ENCODE peak calls at places on chromosomes 7 and 10, in five cellular contexts. One of them, this sample, is unnamed.
A peak's percentile ranks its signal among the peaks of the same experiment; 100 is the strongest.

GRCh38 chr10:24485299-24485698 is 238.4 kb downstream of the ARHGAP21 start:
- DNase-seq in AG04450: no peak
- DNase-seq in PC-3: no peak
- DNase-seq in MCF 10A: no peak
- DNase-seq in natural killer cell: no peak
- DNase-seq in this sample: no peak

GRCh38 chr10:116664631-116665030 is 43.9 kb downstream of the PNLIPRP2 start:
- DNase-seq in MCF 10A: no peak
- DNase-seq in AG04450: no peak
- DNase-seq in natural killer cell: no peak
- DNase-seq in PC-3: no peak
- DNase-seq in this sample: no peak

GRCh38 chr10:126197036-126197543 is 191.2 kb downstream of the ADAM12 start:
- DNase-seq in MCF 10A: no peak
- DNase-seq in PC-3: no peak
- DNase-seq in AG04450: no peak
- DNase-seq in natural killer cell: no peak
- DNase-seq in this sample: no peak

GRCh38 chr7:73701357-73701995 is 18.0 kb downstream of the STX1A start:
- DNase-seq in AG04450: no peak
- DNase-seq in PC-3: peak; percentile 52
- DNase-seq in MCF 10A: peak; percentile 44
- DNase-seq in natural killer cell: no peak
- DNase-seq in this sample: peak; percentile 71

GRCh38 chr10:10792681-10793080 is 225.0 kb upstream of the CELF2 start:
- DNase-seq in natural killer cell: no peak
- DNase-seq in PC-3: peak; percentile 58
- DNase-seq in MCF 10A: peak; percentile 70
- DNase-seq in AG04450: peak; percentile 69
- DNase-seq in this sample: no peak

GRCh38 chr7:138882249-138882648 is 84.3 kb upstream of the ATP6V0A4 start:
- DNase-seq in natural killer cell: no peak
- DNase-seq in AG04450: no peak
- DNase-seq in MCF 10A: no peak
- DNase-seq in PC-3: no peak
- DNase-seq in this sample: no peak

GRCh38 chr7:3991771-3992231 is 690.3 kb upstream of the FOXK1 start:
- DNase-seq in AG04450: no peak
- DNase-seq in MCF 10A: no peak
- DNase-seq in natural killer cell: no peak
- DNase-seq in PC-3: no peak
- DNase-seq in this sample: no peak

GRCh38 chr10:51063659-51064535 is 10.4 kb upstream of the PRKG1 start:
- DNase-seq in natural killer cell: no peak
- DNase-seq in MCF 10A: peak; percentile 30
- DNase-seq in AG04450: peak; percentile 26
- DNase-seq in PC-3: peak; percentile 99
- DNase-seq in this sample: no peak

GRCh38 chr7:82049442-82049841 is 279.6 kb upstream of the HGF start:
- DNase-seq in AG04450: no peak
- DNase-seq in PC-3: peak; percentile 64
- DNase-seq in MCF 10A: no peak
- DNase-seq in natural killer cell: no peak
- DNase-seq in this sample: no peak

GRCh38 chr7:13197501-13197900 is 510.1 kb downstream of the ARL4A start:
- DNase-seq in MCF 10A: peak; percentile 58
- DNase-seq in AG04450: peak; percentile 4
- DNase-seq in PC-3: peak; percentile 78
- DNase-seq in natural killer cell: no peak
- DNase-seq in this sample: no peak

GRCh38 chr10:124168991-124169826 is 75.8 kb upstream of the CHST15 start:
- DNase-seq in AG04450: no peak
- DNase-seq in MCF 10A: no peak
- DNase-seq in PC-3: no peak
- DNase-seq in natural killer cell: no peak
- DNase-seq in this sample: peak; percentile 19

GRCh38 chr7:135980665-135981180 is 3.6 kb upstream of the MTPN start:
- DNase-seq in natural killer cell: peak; percentile 56
- DNase-seq in AG04450: no peak
- DNase-seq in PC-3: peak; percentile 38
- DNase-seq in MCF 10A: peak; percentile 43
- DNase-seq in this sample: peak; percentile 81

GRCh38 chr10:110420401-110421193 is 77.1 kb upstream of the DUSP5 start:
- DNase-seq in natural killer cell: no peak
- DNase-seq in PC-3: peak; percentile 82
- DNase-seq in MCF 10A: peak; percentile 82
- DNase-seq in AG04450: no peak
- DNase-seq in this sample: no peak

GRCh38 chr10:90319188-90319914 is 538.5 kb downstream of the HTR7 start:
- DNase-seq in MCF 10A: peak; percentile 94
- DNase-seq in AG04450: peak; percentile 62
- DNase-seq in PC-3: peak; percentile 96
- DNase-seq in natural killer cell: no peak
- DNase-seq in this sample: no peak

GRCh38 chr10:133019651-133020050 is 68.1 kb upstream of the ADGRA1 start:
- DNase-seq in AG04450: no peak
- DNase-seq in PC-3: no peak
- DNase-seq in MCF 10A: no peak
- DNase-seq in natural killer cell: no peak
- DNase-seq in this sample: no peak

GRCh38 chr7:129782257-129783096 is 170.3 kb downstream of the UBE2H start:
- DNase-seq in MCF 10A: no peak
- DNase-seq in PC-3: no peak
- DNase-seq in AG04450: no peak
- DNase-seq in natural killer cell: no peak
- DNase-seq in this sample: no peak

GRCh38 chr7:30028749-30029635 is 780 bp downstream of the PLEKHA8 start:
- DNase-seq in natural killer cell: no peak
- DNase-seq in MCF 10A: peak; percentile 34
- DNase-seq in PC-3: peak; percentile 32
- DNase-seq in AG04450: no peak
- DNase-seq in this sample: no peak

DNA sequence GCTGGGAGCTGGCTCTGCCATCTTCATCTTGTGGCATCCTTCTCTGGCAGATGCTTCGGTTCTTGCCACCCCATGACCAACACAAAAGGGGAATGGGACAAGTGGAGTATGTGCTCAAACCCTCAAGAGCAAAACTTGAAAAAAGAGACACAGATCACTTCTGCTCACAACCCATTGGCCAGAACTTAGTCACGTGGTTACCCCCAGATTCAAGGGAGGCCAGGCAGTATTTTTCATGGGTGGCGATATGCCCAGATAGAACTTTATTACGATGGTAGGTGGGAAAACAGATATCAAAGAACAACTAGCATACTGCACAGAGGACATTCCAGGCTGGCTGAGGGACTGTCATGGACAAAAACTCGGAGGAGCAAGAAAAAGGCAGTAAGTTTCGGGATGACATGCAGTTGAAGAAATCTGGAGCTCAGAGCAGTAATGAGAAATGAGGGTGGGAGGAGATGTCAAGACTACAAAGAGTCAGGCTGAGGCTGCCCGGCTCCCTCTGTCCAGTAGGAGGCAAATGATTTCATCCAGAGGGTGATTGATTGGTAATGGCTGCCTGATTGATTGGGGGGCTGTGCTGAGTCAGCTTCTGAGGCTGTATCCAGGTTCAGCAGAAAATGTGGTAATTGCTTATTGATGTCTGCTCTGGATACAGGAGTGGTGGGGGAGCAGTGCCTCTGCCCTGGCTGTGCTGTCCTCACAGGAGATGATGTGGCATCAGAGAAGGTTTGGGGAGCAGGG is 25.3 kb downstream of the COL13A1 start:
- DNase-seq in MCF 10A: no peak
- DNase-seq in natural killer cell: no peak
- DNase-seq in PC-3: no peak
- DNase-seq in AG04450: no peak
- DNase-seq in this sample: no peak
- TF ChIP-seq CTCF in MCF 10A: no peak
- TF ChIP-seq CTCF in natural killer cell: no peak
- TF ChIP-seq CTCF in PC-3: peak; percentile 42
- TF ChIP-seq CTCF in AG04450: peak; percentile 10
- TF ChIP-seq CTCF in this sample: no peak

DNA sequence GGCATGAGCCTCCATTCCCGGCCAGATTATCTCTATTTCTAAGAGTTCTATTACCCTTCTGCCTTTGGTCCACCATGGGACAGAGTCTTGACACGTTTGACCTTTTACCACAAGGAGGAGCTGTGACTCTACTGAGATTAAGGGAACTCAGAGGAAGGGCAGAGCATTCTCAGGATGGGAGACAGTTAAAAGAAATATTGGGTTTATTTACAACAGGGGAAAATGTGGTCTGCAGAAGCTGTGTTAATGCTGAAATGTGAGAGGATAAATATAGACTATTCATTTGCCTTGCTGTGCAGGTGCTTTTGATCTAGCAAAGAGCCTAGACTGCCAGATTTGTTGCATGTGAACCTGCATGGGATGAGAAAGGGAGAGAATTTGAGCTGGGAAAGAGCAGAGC is 45.8 kb upstream of the PRSS58 start:
- DNase-seq in PC-3: peak; percentile 37
- DNase-seq in MCF 10A: peak; percentile 55
- DNase-seq in AG04450: no peak
- DNase-seq in natural killer cell: no peak
- DNase-seq in this sample: no peak
- TF ChIP-seq CTCF in PC-3: peak; percentile 46
- TF ChIP-seq CTCF in MCF 10A: peak; percentile 38
- TF ChIP-seq CTCF in AG04450: no peak
- TF ChIP-seq CTCF in natural killer cell: no peak
- TF ChIP-seq CTCF in this sample: peak; percentile 64

GRCh38 chr7:157139142-157140117 is 704 bp downstream of the UBE3C start:
- DNase-seq in MCF 10A: peak; percentile 24
- DNase-seq in PC-3: peak; percentile 31
- DNase-seq in AG04450: no peak
- DNase-seq in natural killer cell: no peak
- DNase-seq in this sample: peak; percentile 51

GRCh38 chr7:157133304-157133703 is 5.4 kb upstream of the UBE3C start:
- DNase-seq in MCF 10A: no peak
- DNase-seq in PC-3: no peak
- DNase-seq in AG04450: no peak
- DNase-seq in natural killer cell: no peak
- DNase-seq in this sample: no peak

GRCh38 chr7:157138101-157138423 is 664 bp upstream of the UBE3C start:
- DNase-seq in natural killer cell: no peak
- DNase-seq in PC-3: no peak
- DNase-seq in MCF 10A: no peak
- DNase-seq in AG04450: no peak
- DNase-seq in this sample: no peak

GRCh38 chr7:157138424-157139141 is at the start of gene UBE3C:
- DNase-seq in AG04450: peak; percentile 75
- DNase-seq in MCF 10A: peak; percentile 86
- DNase-seq in natural killer cell: peak; percentile 91
- DNase-seq in PC-3: peak; percentile 88
- DNase-seq in this sample: peak; percentile 82

GRCh38 chr7:157136372-157136771 is 2.4 kb upstream of the UBE3C start:
- DNase-seq in natural killer cell: no peak
- DNase-seq in PC-3: peak; percentile 68
- DNase-seq in AG04450: peak; percentile 43
- DNase-seq in MCF 10A: peak; percentile 90
- DNase-seq in this sample: no peak
- TF ChIP-seq CTCF in natural killer cell: no peak
- TF ChIP-seq CTCF in PC-3: peak; percentile 54
- TF ChIP-seq CTCF in AG04450: peak; percentile 34
- TF ChIP-seq CTCF in MCF 10A: no peak
- TF ChIP-seq CTCF in this sample: peak; percentile 14

DNA sequence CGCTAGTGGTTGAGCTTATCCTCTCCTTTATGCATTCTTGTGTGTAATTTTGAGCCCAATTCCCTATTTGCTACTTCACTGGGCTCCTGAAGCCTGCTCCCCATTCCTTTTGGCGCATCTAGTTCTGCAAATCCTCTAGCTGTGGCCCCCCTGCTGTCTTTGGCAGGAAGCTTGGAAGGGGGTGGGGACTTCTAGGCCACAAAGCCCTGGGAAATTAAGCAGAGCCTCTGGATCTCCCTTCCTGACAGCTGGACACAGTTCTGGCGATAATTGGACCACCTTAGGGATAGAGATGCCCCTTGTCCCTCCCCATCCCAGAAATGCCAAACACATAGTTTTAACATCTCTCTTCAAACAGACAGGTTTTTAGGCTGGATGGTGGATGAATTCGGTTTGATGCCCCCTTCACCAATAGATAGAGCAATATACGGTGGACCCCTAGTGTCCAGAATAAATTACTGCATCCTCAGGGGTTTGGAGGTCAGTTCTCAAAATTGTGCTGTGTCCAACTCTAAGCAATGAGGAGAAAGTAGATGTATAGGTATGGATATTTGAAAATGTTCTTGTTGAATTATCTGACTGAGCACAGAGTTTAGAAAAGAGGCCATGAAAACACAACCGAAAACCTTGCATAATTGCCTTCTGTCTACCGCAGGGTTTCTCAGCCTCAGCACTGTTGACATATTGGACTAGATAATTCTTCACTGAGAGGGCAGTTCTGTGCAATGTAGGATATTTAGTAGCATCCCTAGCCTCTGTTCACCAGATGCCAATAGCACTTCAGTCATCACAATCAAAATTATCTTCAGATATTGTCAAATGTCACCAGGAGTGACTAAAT is 75.5 kb downstream of the PAPSS2 start:
- DNase-seq in AG04450: peak; percentile 3
- DNase-seq in MCF 10A: peak; percentile 61
- DNase-seq in natural killer cell: no peak
- DNase-seq in PC-3: peak; percentile 64
- DNase-seq in this sample: no peak
- TF ChIP-seq CTCF in AG04450: peak; percentile 81
- TF ChIP-seq CTCF in MCF 10A: peak; percentile 72
- TF ChIP-seq CTCF in natural killer cell: peak; percentile 67
- TF ChIP-seq CTCF in PC-3: peak; percentile 87
- TF ChIP-seq CTCF in this sample: peak; percentile 87

GRCh38 chr7:127550247-127550646 is 35.1 kb downstream of the GCC1 start:
- DNase-seq in MCF 10A: no peak
- DNase-seq in natural killer cell: no peak
- DNase-seq in PC-3: peak; percentile 2
- DNase-seq in AG04450: no peak
- DNase-seq in this sample: no peak
- TF ChIP-seq CTCF in MCF 10A: no peak
- TF ChIP-seq CTCF in natural killer cell: no peak
- TF ChIP-seq CTCF in PC-3: peak; percentile 52
- TF ChIP-seq CTCF in AG04450: peak; percentile 36
- TF ChIP-seq CTCF in this sample: no peak

DNA sequence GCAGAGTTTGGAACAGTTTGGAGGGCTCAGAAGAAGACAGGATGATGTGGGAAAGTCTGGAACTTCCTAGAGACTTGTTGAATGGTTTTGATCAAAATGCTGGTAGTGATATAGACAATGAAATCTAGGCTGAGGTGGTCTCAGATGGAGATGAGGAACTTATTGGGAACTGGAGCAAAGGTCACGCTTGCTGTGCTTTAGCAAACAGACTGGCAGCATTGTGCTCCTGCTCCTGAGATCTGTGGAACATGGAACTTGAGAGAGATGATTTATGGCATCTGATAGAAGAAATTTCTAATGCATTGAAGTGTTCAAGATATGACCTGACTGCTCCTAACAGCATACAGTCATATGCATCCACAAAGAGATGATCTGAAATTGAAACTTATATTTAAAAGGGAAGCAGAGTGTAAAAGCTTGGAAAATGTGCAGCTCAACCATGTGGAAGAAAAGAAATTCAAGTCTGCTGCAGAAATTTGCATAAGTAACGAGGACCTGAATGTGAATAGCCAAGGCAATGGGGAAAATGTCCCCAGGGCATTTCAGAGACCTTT is 186.9 kb upstream of the PHYHIPL start:
- DNase-seq in natural killer cell: no peak
- DNase-seq in PC-3: no peak
- DNase-seq in MCF 10A: no peak
- DNase-seq in AG04450: no peak
- DNase-seq in this sample: no peak
- TF ChIP-seq CTCF in natural killer cell: no peak
- TF ChIP-seq CTCF in PC-3: no peak
- TF ChIP-seq CTCF in MCF 10A: no peak
- TF ChIP-seq CTCF in AG04450: no peak
- TF ChIP-seq CTCF in this sample: no peak

This sample was measured in CD14-positive monocyte.